ENCODE peak calls at places on chromosome 22, in four cellular contexts. V is mucosa of descending colon, Y is AG09309, J is GM12878. I is an unnamed sample.

GRCh38 chr22:21457023-21457787 is 10.0 kb upstream of the TMEM191C start:
- DNase-seq in V (peak), Y (no peak), J (no peak), I (no peak)

GRCh38 chr22:45923812-45924211 is 53.1 kb downstream of the WNT7B start:
- DNase-seq in Y (no peak), V (no peak), J (no peak), I (no peak)

GRCh38 chr22:27507066-27507715 is 294.4 kb downstream of the MN1 start:
- DNase-seq in Y (no peak), J (no peak), V (no peak), I (no peak)

GRCh38 chr22:31488988-31489617 is 539 bp downstream of the EIF4ENIF1 start:
- DNase-seq in J (no peak), Y (no peak), V (peak), I (no peak)

GRCh38 chr22:48305726-48306235 is 1521.9 kb downstream of the BRD1 start:
- DNase-seq in Y (no peak), V (no peak), J (no peak), I (no peak)

GRCh38 chr22:25053153-25053805 is 100.8 kb downstream of the KIAA1671 start:
- DNase-seq in J (no peak), V (peak), Y (no peak), I (peak)

GRCh38 chr22:39897841-39898240 is 3.0 kb upstream of the GRAP2 start:
- DNase-seq in J (no peak), Y (no peak), V (no peak), I (no peak)

GRCh38 chr22:48869161-48869560 is 958.5 kb downstream of the BRD1 start:
- DNase-seq in V (no peak), J (no peak), Y (no peak), I (no peak)

GRCh38 chr22:37617431-37617830 is 8.8 kb downstream of the GGA1 start:
- DNase-seq in J (no peak), V (no peak), Y (no peak), I (no peak)

GRCh38 chr22:28051091-28051786 is 132.2 kb upstream of the PITPNB start:
- DNase-seq in V (no peak), Y (no peak), J (no peak), I (no peak)

GRCh38 chr22:21092797-21093554 is 47.2 kb downstream of the LRRC74B start:
- DNase-seq in V (no peak), J (no peak), Y (no peak), I (no peak)

GRCh38 chr22:46502776-46503175 is 34.6 kb downstream of the CELSR1 start:
- DNase-seq in J (no peak), V (no peak), Y (no peak), I (no peak)

GRCh38 chr22:30523646-30524489 is 18.4 kb upstream of the SEC14L4 start:
- DNase-seq in J (no peak), V (no peak), Y (no peak), I (no peak)

GRCh38 chr22:37358917-37359316 is 68.4 kb downstream of the ELFN2 start:
- DNase-seq in J (no peak), Y (no peak), V (no peak), I (no peak)

GRCh38 chr22:45948081-45948648 is 28.8 kb downstream of the WNT7B start:
- DNase-seq in Y (no peak), V (no peak), J (no peak), I (no peak)

GRCh38 chr22:27252282-27253049 is 549.1 kb downstream of the MN1 start:
- DNase-seq in V (no peak), Y (peak), J (no peak), I (peak)

GRCh38 chr22:48180631-48181030 is 1418.2 kb downstream of the TBC1D22A start:
- DNase-seq in V (no peak), Y (no peak), J (no peak), I (no peak)

GRCh38 chr22:30279389-30279788 is 9.9 kb downstream of the CASTOR1 start:
- DNase-seq in J (no peak), Y (no peak), V (no peak), I (no peak)

GRCh38 chr22:40449676-40450035 is 79.3 kb downstream of the SGSM3 start:
- DNase-seq in V (no peak), J (no peak), Y (peak), I (no peak)

GRCh38 chr22:23673826-23674690 is 16.8 kb upstream of the RGL4 start:
- DNase-seq in V (no peak), J (no peak), Y (no peak), I (no peak)

GRCh38 chr22:44399906-44400762 is 87.4 kb upstream of the SHISAL1 start:
- DNase-seq in J (no peak), Y (no peak), V (peak), I (no peak)

GRCh38 chr22:31093956-31094622 is 13.0 kb downstream of the SMTN start:
- DNase-seq in Y (no peak), V (no peak), J (no peak), I (no peak)

GRCh38 chr22:45007247-45007945 is 2.4 kb downstream of the PHF21B start:
- DNase-seq in J (no peak), V (no peak), Y (no peak), I (no peak)

GRCh38 chr22:37560682-37561208 is 465 bp downstream of the CDC42EP1 start:
- DNase-seq in J (no peak), V (peak), Y (no peak), I (no peak)

GRCh38 chr22:21025763-21026755 is 6.3 kb downstream of the SLC7A4 start:
- DNase-seq in Y (no peak), J (no peak), V (no peak), I (no peak)

GRCh38 chr22:46201059-46201757 is 48.9 kb downstream of the CDPF1 start:
- DNase-seq in V (peak), Y (no peak), J (no peak), I (no peak)

GRCh38 chr22:23315341-23315917 is 135.1 kb downstream of the BCR start:
- DNase-seq in V (peak), J (no peak), Y (peak), I (no peak)

GRCh38 chr22:42500164-42500835 is 19.3 kb downstream of the RRP7A start:
- DNase-seq in J (peak), Y (no peak), V (peak), I (no peak)
- H3K4me3 ChIP-seq in J (peak), Y (no peak), V (no peak), I (peak)

GRCh38 chr22:17838180-17838865 is 64.1 kb upstream of the BID start:
- DNase-seq in J (no peak), V (no peak), Y (no peak), I (no peak)

GRCh38 chr22:17832665-17833064 is 58.4 kb upstream of the BID start:
- DNase-seq in V (peak), Y (no peak), J (no peak), I (no peak)

GRCh38 chr22:17841836-17842235 is 67.6 kb upstream of the BID start:
- DNase-seq in V (no peak), Y (no peak), J (no peak), I (no peak)

GRCh38 chr22:17835256-17835655 is 61.0 kb upstream of the BID start:
- DNase-seq in J (no peak), V (no peak), Y (no peak), I (no peak)

GRCh38 chr22:17836977-17837742 is 62.9 kb upstream of the BID start:
- DNase-seq in V (no peak), Y (no peak), J (no peak), I (peak)
- TF ChIP-seq CTCF in V (no peak), Y (no peak), J (no peak), I (peak)

GRCh38 chr22:29255064-29255621 is 12.6 kb downstream of the RHBDD3 start:
- DNase-seq in J (no peak), Y (no peak), V (no peak), I (no peak)

GRCh38 chr22:29254283-29254653 is 13.5 kb downstream of the RHBDD3 start:
- DNase-seq in Y (no peak), J (no peak), V (no peak), I (no peak)

GRCh38 chr22:29253561-29254282 is 14.1 kb downstream of the RHBDD3 start:
- DNase-seq in J (no peak), V (no peak), Y (no peak), I (no peak)

GRCh38 chr22:29251265-29251664 is 16.5 kb downstream of the RHBDD3 start:
- DNase-seq in V (no peak), Y (no peak), J (no peak), I (no peak)

GRCh38 chr22:29251981-29252978 is 15.5 kb downstream of the RHBDD3 start:
- DNase-seq in V (no peak), Y (no peak), J (no peak), I (no peak)
- H3K4me3 ChIP-seq in V (no peak), Y (no peak), J (no peak), I (no peak)

DNA sequence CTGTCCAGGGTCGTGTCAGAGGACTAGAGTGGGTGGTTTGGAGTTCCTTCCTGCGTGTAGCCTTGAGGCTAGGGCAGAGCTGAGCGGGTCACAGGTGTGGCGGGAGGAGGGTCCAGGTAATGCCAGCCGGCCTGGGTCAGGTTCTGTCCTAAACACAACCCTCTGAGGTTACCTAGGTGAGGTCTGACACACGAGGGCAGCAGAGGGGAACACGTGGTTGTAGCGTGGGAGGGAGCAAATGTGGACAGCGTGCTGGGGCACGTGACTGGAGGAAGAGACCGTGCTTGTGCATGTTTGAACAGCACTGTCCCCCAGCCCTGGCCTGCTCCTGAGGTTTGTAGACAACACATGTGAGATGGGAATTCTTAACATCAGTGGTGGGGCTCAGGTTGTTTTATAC is 13.1 kb downstream of the MOV10L1 start:
- DNase-seq in Y (no peak), V (no peak), J (no peak), I (no peak)
- TF ChIP-seq CTCF in Y (no peak), V (no peak), J (no peak), I (peak)

GRCh38 chr22:50676661-50677492 is 4.3 kb downstream of the SHANK3 start:
- DNase-seq in Y (no peak), V (no peak), J (no peak), I (no peak)

GRCh38 chr22:50676211-50676636 is 3.6 kb downstream of the SHANK3 start:
- DNase-seq in V (no peak), J (no peak), Y (no peak), I (no peak)

GRCh38 chr22:50674606-50675552 is 2.3 kb downstream of the SHANK3 start:
- DNase-seq in Y (no peak), V (peak), J (no peak), I (no peak)

GRCh38 chr22:50674127-50674493 is 1.5 kb downstream of the SHANK3 start:
- DNase-seq in J (no peak), V (no peak), Y (no peak), I (no peak)

GRCh38 chr22:50675553-50676199 is 3.1 kb downstream of the SHANK3 start:
- DNase-seq in J (no peak), V (no peak), Y (no peak), I (no peak)
- H3K4me3 ChIP-seq in J (no peak), V (no peak), Y (no peak), I (peak)

DNA sequence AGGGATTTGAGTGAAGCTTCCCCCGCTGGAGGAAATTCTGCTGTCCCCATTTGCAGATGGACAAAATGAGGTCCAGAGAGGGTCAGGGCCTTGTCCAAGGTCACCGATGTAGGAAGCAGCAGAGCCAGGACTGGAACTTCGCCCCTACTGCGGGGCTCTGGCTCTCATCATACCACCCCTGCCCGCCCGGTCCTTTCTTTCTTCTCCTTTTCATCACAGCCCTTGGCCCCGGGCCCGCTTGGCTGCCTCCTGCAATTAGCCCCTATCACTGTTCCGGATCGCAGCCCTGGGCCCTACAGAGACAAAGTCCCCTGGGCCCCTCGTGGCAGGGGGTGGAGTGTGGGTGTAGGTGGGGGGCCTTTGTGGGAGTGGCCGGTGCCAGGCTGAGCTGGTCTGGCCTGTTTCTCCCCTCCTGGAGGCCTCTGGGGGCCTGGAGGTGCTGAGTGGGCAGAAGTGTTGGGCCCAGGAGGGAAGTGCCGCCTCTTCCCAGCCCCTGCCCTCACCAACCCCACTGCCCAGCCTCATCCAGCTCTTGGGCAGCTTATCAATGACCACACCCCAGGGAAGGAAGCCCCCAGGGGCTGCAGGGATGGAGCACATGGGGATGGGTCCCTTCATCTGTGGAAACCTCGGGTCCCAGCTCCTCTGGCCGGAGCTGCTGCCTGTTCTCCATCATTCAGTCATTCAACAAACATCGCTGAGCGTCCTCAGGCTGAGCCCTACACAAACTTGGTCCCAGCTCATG is 3.4 kb downstream of the EMID1 start:
- DNase-seq in Y (no peak), V (no peak), J (peak), I (no peak)
- TF ChIP-seq CTCF in Y (no peak), V (no peak), J (no peak), I (no peak)

GRCh38 chr22:36330127-36330526 is 57.6 kb downstream of the MYH9 start:
- DNase-seq in Y (no peak), J (no peak), V (no peak), I (no peak)
- H3K4me3 ChIP-seq in Y (no peak), J (peak), V (no peak), I (no peak)

GRCh38 chr22:18998998-18999397 is 62.9 kb upstream of the PRODH start:
- DNase-seq in J (no peak), V (no peak), Y (no peak), I (no peak)
- TF ChIP-seq CTCF in J (no peak), V (no peak), Y (peak), I (peak)

I was measured in epithelial cell of proximal tubule.